ENCODE peak calls at places on chromosomes 2 and 18, in six cellular contexts. D, Z, Y, U, J and S are unnamed samples.

GRCh38 chr2:28835787-28836186 is 25.2 kb downstream of the SPDYA start:
- DNase-seq in Z (no peak), D (peak; percentile 16), J (no peak), Y (no peak), U (no peak), S (no peak)

GRCh38 chr2:231683292-231683898 is 24.9 kb upstream of the PTMA start:
- DNase-seq in J (no peak), Z (no peak), D (no peak), Y (peak; percentile 23), U (no peak), S (no peak)

GRCh38 chr2:175880-176800 is 87.7 kb downstream of the SH3YL1 start:
- DNase-seq in J (no peak), D (no peak), U (peak; percentile 37), Y (no peak), Z (no peak), S (no peak)

GRCh38 chr2:67514515-67514914 is 117.4 kb downstream of the ETAA1 start:
- DNase-seq in U (peak; percentile 91), Y (no peak), Z (peak; percentile 49), D (no peak), J (no peak), S (no peak)

GRCh38 chr18:75660932-75661331 is 233.4 kb upstream of the SMIM21 start:
- DNase-seq in J (no peak), Y (no peak), Z (no peak), U (no peak), D (no peak), S (no peak)

GRCh38 chr2:210072493-210072892 is 70.1 kb downstream of the RPE start:
- DNase-seq in J (no peak), D (no peak), Y (peak; percentile 68), Z (no peak), U (no peak), S (no peak)

GRCh38 chr2:163934134-163934533 is 198.3 kb upstream of the FIGN start:
- DNase-seq in Z (peak; percentile 6), J (no peak), Y (no peak), D (no peak), U (no peak), S (peak; percentile 64)

GRCh38 chr18:46333371-46334199 is 229.4 kb downstream of the HAUS1 start:
- DNase-seq in Y (peak; percentile 86), D (no peak), Z (peak; percentile 29), U (no peak), J (peak; percentile 41), S (no peak)

GRCh38 chr2:75539955-75540716 is 20.6 kb downstream of the EVA1A start:
- DNase-seq in J (no peak), D (no peak), Z (no peak), U (peak; percentile 69), Y (no peak), S (no peak)

GRCh38 chr2:240935101-240935876 is 29.2 kb downstream of the CROCC2 start:
- DNase-seq in J (no peak), Z (no peak), Y (no peak), U (no peak), D (no peak), S (no peak)

GRCh38 chr2:133774675-133775005 is 206.4 kb upstream of the NCKAP5 start:
- DNase-seq in U (no peak), J (no peak), D (no peak), Y (no peak), Z (peak; percentile 45), S (no peak)

GRCh38 chr2:39994151-39994550 is 215.1 kb upstream of the THUMPD2 start:
- DNase-seq in Z (peak; percentile 89), J (no peak), Y (no peak), D (peak; percentile 76), U (peak; percentile 90), S (peak; percentile 36)

GRCh38 chr2:69149631-69150215 is 136.7 kb downstream of the ANTXR1 start:
- DNase-seq in D (peak; percentile 63), U (peak; percentile 77), Y (peak; percentile 73), J (peak; percentile 16), Z (peak; percentile 78), S (no peak)

GRCh38 chr18:21997207-21998143 is 171.9 kb upstream of the GATA6 start:
- DNase-seq in U (peak; percentile 53), J (peak; percentile 25), Y (peak; percentile 70), D (peak; percentile 18), Z (peak; percentile 34), S (peak; percentile 20)

GRCh38 chr2:152421521-152422367 is 86.8 kb downstream of the FMNL2 start:
- DNase-seq in D (peak; percentile 98), U (peak; percentile 99), Z (peak; percentile 99), Y (no peak), J (peak; percentile 72), S (peak; percentile 84)

GRCh38 chr2:174873457-174873856 is 109.2 kb upstream of the CHRNA1 start:
- DNase-seq in Y (peak; percentile 16), U (no peak), D (no peak), J (no peak), Z (peak; percentile 78), S (peak; percentile 93)

GRCh38 chr2:174877796-174878195 is 113.5 kb upstream of the CHRNA1 start:
- DNase-seq in D (no peak), U (no peak), J (no peak), Y (no peak), Z (no peak), S (no peak)

GRCh38 chr2:174874081-174874480 is 109.8 kb upstream of the CHRNA1 start:
- DNase-seq in Z (peak; percentile 39), Y (no peak), U (peak; percentile 6), J (no peak), D (no peak), S (no peak)

GRCh38 chr2:174881678-174882077 is 117.4 kb upstream of the CHRNA1 start:
- DNase-seq in Z (no peak), D (no peak), U (no peak), Y (peak; percentile 54), J (no peak), S (no peak)

GRCh38 chr2:174878537-174879147 is 114.4 kb upstream of the CHRNA1 start:
- DNase-seq in Z (peak; percentile 48), Y (peak; percentile 21), U (peak; percentile 57), D (peak; percentile 22), J (no peak), S (peak; percentile 25)
- H3K4me3 ChIP-seq in Z (peak overlapping the region; percentile 36), Y (no peak overlapping the region), U (peak overlapping the region; percentile 44), D (peak overlapping the region; percentile 33), J (no peak overlapping the region), S (peak overlapping the region; percentile 4)

GRCh38 chr2:195656859-195657633 is at the start of gene SLC39A10:
- DNase-seq in J (peak; percentile 77), Z (peak; percentile 96), U (peak; percentile 96), Y (peak; percentile 97), D (peak; percentile 96), S (peak; percentile 87)
- TF ChIP-seq CTCF in J (no peak), Z (no peak), U (no peak), Y (peak; percentile 14), D (peak; percentile 11), S (no peak)

GRCh38 chr2:217933326-217933993 is 69.3 kb downstream of the TNS1 start:
- DNase-seq in Y (no peak), D (no peak), J (no peak), Z (no peak), U (no peak), S (no peak)
- H3K4me3 ChIP-seq in Y (no peak overlapping the region), D (no peak overlapping the region), J (no peak overlapping the region), Z (no peak overlapping the region), U (no peak overlapping the region), S (no peak overlapping the region)

DNA sequence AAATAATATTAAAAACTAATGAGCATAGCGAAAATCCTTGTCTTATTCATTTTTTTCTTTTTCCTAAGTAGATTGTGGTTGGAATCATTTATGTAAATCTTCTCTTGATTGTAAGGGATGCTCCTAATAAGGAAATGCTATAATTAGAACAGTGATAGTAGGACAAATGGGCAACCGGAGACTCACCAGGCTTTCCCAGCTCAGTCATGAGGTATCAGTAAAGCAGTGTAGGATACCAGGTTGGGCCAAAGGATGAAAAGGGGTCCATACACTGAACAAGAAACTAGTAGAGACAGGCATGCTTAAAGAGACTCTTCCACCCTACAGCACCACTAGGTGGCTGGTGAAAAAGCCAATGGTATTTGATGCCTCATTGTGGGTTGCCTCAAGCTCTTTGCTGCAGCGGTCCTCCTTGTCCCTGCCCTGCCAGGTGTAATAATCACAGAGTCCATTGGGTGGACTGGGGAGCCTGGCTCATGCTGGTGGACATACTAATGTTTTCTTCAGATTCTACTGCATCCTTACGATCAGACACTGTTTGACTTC is 71.4 kb upstream of the FAM98A start:
- DNase-seq in Z (no peak), D (no peak), Y (peak; percentile 9), J (peak; percentile 21), U (no peak), S (no peak)
- TF ChIP-seq CTCF in Z (no peak), D (no peak), Y (peak; percentile 21), J (no peak), U (peak; percentile 10), S (peak; percentile 8)